ENCODE peak calls at places on chromosome X, in nine cellular contexts. Z is caudate nucleus, I is memory B cell, V is fibroblast of villous mesenchyme, T is HTR-8/SVneo, B is HT1080, Y is kidney tubule cell, D is GM06990, E is adipocyte. F is an unnamed sample.

GRCh38 chrX:43808231-43808630 is 74.0 kb downstream of the MAOB start:
- DNase-seq in Y (no peak), Z (no peak), B (no peak), E (no peak), V (no peak), T (no peak), D (no peak), I (no peak), F (no peak)

GRCh38 chrX:136260801-136261200 is 9.6 kb upstream of the MAP7D3 start:
- DNase-seq in I (no peak), Y (peak; percentile 64), D (no peak), B (peak; percentile 89), Z (no peak), V (peak; percentile 28), T (no peak), E (peak; percentile 73), F (no peak)

GRCh38 chrX:129686422-129686948 is 31.7 kb upstream of the APLN start:
- DNase-seq in V (peak; percentile 51), B (no peak), Y (no peak), D (no peak), Z (no peak), E (peak; percentile 67), T (no peak), I (no peak), F (no peak)

GRCh38 chrX:151082077-151082948 is 94.1 kb upstream of the GPR50 start:
- DNase-seq in Z (no peak), B (peak; percentile 32), T (peak; percentile 11), V (peak; percentile 37), D (peak; percentile 54), E (peak; percentile 76), I (peak; percentile 41), Y (peak; percentile 61), F (no peak)

GRCh38 chrX:149539283-149540132 is 1.3 kb upstream of the EOLA1 start:
- DNase-seq in Y (peak; percentile 93), I (peak; percentile 82), E (peak; percentile 89), V (peak; percentile 94), D (peak; percentile 92), B (peak; percentile 95), T (peak; percentile 38), Z (peak; percentile 83), F (peak; percentile 71)

GRCh38 chrX:46849933-46850332 is 13.1 kb downstream of the RP2 start:
- DNase-seq in T (no peak), V (no peak), Z (no peak), E (no peak), Y (peak; percentile 16), I (no peak), D (no peak), B (peak; percentile 60), F (no peak)

GRCh38 chrX:108511721-108512120 is 72.1 kb downstream of the COL4A5 start:
- DNase-seq in B (peak; percentile 0), D (no peak), I (no peak), Z (no peak), E (peak; percentile 33), T (no peak), V (peak; percentile 48), Y (no peak), F (no peak)

GRCh38 chrX:97790850-97791249 is 907.1 kb downstream of the RPA4 start:
- DNase-seq in D (no peak), B (peak; percentile 32), V (no peak), T (no peak), I (no peak), Y (peak; percentile 6), Z (no peak), E (no peak), F (no peak)

GRCh38 chrX:47523297-47523696 is 37.7 kb upstream of the ARAF start:
- DNase-seq in T (peak; percentile 60), Z (peak; percentile 21), Y (peak; percentile 72), B (peak; percentile 72), I (peak; percentile 75), D (peak; percentile 85), V (peak; percentile 67), E (peak; percentile 86), F (no peak)

GRCh38 chrX:65643046-65643785 is 24.2 kb upstream of the MSN start:
- DNase-seq in Y (peak; percentile 67), B (peak; percentile 32), V (no peak), I (no peak), Z (no peak), D (no peak), T (no peak), E (peak; percentile 48), F (no peak)

GRCh38 chrX:103453655-103454054 is 65.6 kb downstream of the RAB40A start:
- DNase-seq in T (peak; percentile 23), V (peak; percentile 89), Y (peak; percentile 24), Z (no peak), E (peak; percentile 88), I (no peak), D (no peak), B (peak; percentile 95), F (peak; percentile 64)

GRCh38 chrX:8851487-8851886 is 50.3 kb upstream of the FAM9A start:
- DNase-seq in B (peak; percentile 58), Z (no peak), I (no peak), E (no peak), T (no peak), V (no peak), Y (no peak), D (no peak), F (no peak)

GRCh38 chrX:121581885-121582284 is 534.5 kb downstream of the GLUD2 start:
- DNase-seq in I (no peak), V (no peak), Z (no peak), E (no peak), B (no peak), D (no peak), Y (no peak), T (no peak), F (no peak)

GRCh38 chrX:27186671-27187070 is 276.5 kb downstream of the PPP4R3C start:
- DNase-seq in B (peak; percentile 43), Z (no peak), E (peak; percentile 29), D (no peak), V (peak; percentile 22), Y (peak; percentile 51), I (no peak), T (peak; percentile 27), F (no peak)

GRCh38 chrX:41734530-41734929 is 10.5 kb downstream of the GPR82 start:
- DNase-seq in E (peak; percentile 44), V (peak; percentile 29), T (peak; percentile 3), Z (no peak), B (peak; percentile 4), D (no peak), I (no peak), Y (peak; percentile 14), F (no peak)

GRCh38 chrX:33194876-33195433 is 16.4 kb downstream of the DMD start:
- DNase-seq in B (no peak), E (no peak), D (no peak), I (no peak), V (no peak), Z (no peak), Y (no peak), T (no peak), F (no peak)

GRCh38 chrX:108122748-108123147 is 31.2 kb downstream of the ATG4A start:
- DNase-seq in B (no peak), E (peak; percentile 39), V (peak; percentile 20), T (no peak), I (no peak), Z (no peak), Y (peak; percentile 3), D (no peak), F (no peak)

GRCh38 chrX:115011428-115011827 is 6.0 kb downstream of the IL13RA2 start:
- DNase-seq in Z (no peak), I (no peak), V (no peak), T (no peak), B (no peak), D (no peak), Y (no peak), E (no peak), F (no peak)